ENCODE peak calls at places on chromosomes 13 and 19, in four cellular contexts. F is breast epithelium, W is ascending aorta, E is RCC 7860. V is an unnamed sample.

GRCh38 chr13:30337061-30337601 is 29.8 kb upstream of the KATNAL1 start:
- DNase-seq in F (no peak), E (no peak), W (no peak), V (no peak)

GRCh38 chr19:51347209-51347928 is 5.4 kb upstream of the VSIG10L start:
- DNase-seq in W (no peak), F (no peak), E (no peak), V (no peak)

GRCh38 chr19:20928371-20928770 is 5.3 kb downstream of the ZNF85 start:
- DNase-seq in W (no peak), E (no peak), F (no peak), V (peak)

GRCh38 chr13:35534343-35534742 is 57.9 kb upstream of the MAB21L1 start:
- DNase-seq in W (no peak), E (no peak), F (no peak), V (no peak)

GRCh38 chr13:37094840-37095239 is 10.6 kb downstream of the CSNK1A1L start:
- DNase-seq in E (no peak), F (no peak), W (no peak), V (no peak)

GRCh38 chr19:16258440-16258903 is 60.8 kb downstream of the AP1M1 start:
- DNase-seq in F (no peak), E (no peak), W (peak), V (no peak)

GRCh38 chr19:52188822-52189744 is 769 bp upstream of the PPP2R1A start:
- DNase-seq in W (no peak), F (peak), E (peak), V (no peak)

GRCh38 chr19:57664269-57665127 is 4.2 kb upstream of the ZSCAN4 start:
- DNase-seq in F (no peak), E (no peak), W (peak), V (peak)

GRCh38 chr19:4577020-4577782 is 17.7 kb upstream of the SEMA6B start:
- DNase-seq in F (no peak), E (no peak), W (no peak), V (peak)

GRCh38 chr19:7348587-7349230 is at the start of gene ARHGEF18:
- DNase-seq in W (peak), F (no peak), E (no peak), V (no peak)

V was measured in LHCN-M2.